ENCODE peak calls at places on chromosomes 16 and 17, in six cellular contexts. B is nucleus accumbens, H is NCI-H524, J is GM13977, U is NCI-H2029, X is fibroblast of the conjunctiva. Y is an unnamed sample.

GRCh38 chr16:56191807-56192643 is 736 bp downstream of the GNAO1 start:
- DNase-seq in B (peak), H (peak), J (peak), U (no peak), X (no peak), Y (no peak)

GRCh38 chr17:74619077-74619673 is 4.4 kb downstream of the CD300E start:
- DNase-seq in B (no peak), H (no peak), J (no peak), U (no peak), X (no peak), Y (no peak)

GRCh38 chr17:40076595-40076994 is 13.8 kb downstream of the THRA start:
- DNase-seq in B (no peak), H (no peak), J (no peak), U (no peak), X (no peak), Y (no peak)

GRCh38 chr16:14302031-14302398 is 230.9 kb downstream of the MRTFB start:
- DNase-seq in B (peak), H (peak), J (peak), U (peak), X (peak), Y (no peak)

GRCh38 chr16:7182510-7183109 is 150.0 kb upstream of the RBFOX1 start:
- DNase-seq in B (no peak), H (no peak), J (no peak), U (no peak), X (no peak), Y (no peak)

GRCh38 chr17:34169501-34169900 is 85.6 kb upstream of the CCL2 start:
- DNase-seq in B (no peak), H (no peak), J (no peak), U (no peak), X (no peak), Y (no peak)

GRCh38 chr17:82592751-82593589 is 55.3 kb downstream of the WDR45B start:
- DNase-seq in B (peak), H (peak), J (no peak), U (peak), X (peak), Y (peak)

GRCh38 chr17:41394254-41395016 is 3.0 kb downstream of the KRT31 start:
- DNase-seq in B (no peak), H (no peak), J (no peak), U (no peak), X (no peak), Y (no peak)

GRCh38 chr16:10941127-10941933 is 938 bp downstream of the DEXI start:
- DNase-seq in B (peak), H (peak), J (no peak), U (no peak), X (no peak), Y (no peak)

GRCh38 chr16:85719605-85720318 is 31.0 kb upstream of the GINS2 start:
- DNase-seq in B (no peak), H (no peak), J (no peak), U (no peak), X (no peak), Y (no peak)

GRCh38 chr17:40122466-40122943 is 734 bp downstream of the MSL1 start:
- DNase-seq in B (peak), H (peak), J (peak), U (no peak), X (no peak), Y (no peak)

GRCh38 chr17:78042542-78042941 is 84.0 kb downstream of the TNRC6C start:
- DNase-seq in B (no peak), H (no peak), J (no peak), U (no peak), X (no peak), Y (no peak)

GRCh38 chr16:425740-426114 is 278 bp downstream of the RAB11FIP3 start:
- DNase-seq in B (no peak), H (no peak), J (no peak), U (no peak), X (no peak), Y (no peak)

GRCh38 chr16:78200623-78201096 is 101.2 kb downstream of the WWOX start:
- DNase-seq in B (no peak), H (no peak), J (no peak), U (no peak), X (no peak), Y (peak)